ENCODE peak calls at places on chromosomes 16 and 17, in five cellular contexts. One of them, this sample, is unnamed.

GRCh38 chr17:15039366-15039765 is 225.8 kb downstream of the PMP22 start:
- DNase-seq in NB4: no peak
- DNase-seq in IMR-90: no peak
- DNase-seq in esophagus squamous epithelium: no peak
- DNase-seq in lower leg skin: no peak
- DNase-seq in this sample: no peak

GRCh38 chr16:2973605-2974318 is 4.6 kb downstream of the PAQR4 start:
- DNase-seq in NB4: no peak
- DNase-seq in IMR-90: no peak
- DNase-seq in esophagus squamous epithelium: no peak
- DNase-seq in lower leg skin: no peak
- DNase-seq in this sample: no peak

GRCh38 chr17:61007980-61008379 is 330.3 kb downstream of the BCAS3 start:
- DNase-seq in NB4: no peak
- DNase-seq in IMR-90: no peak
- DNase-seq in esophagus squamous epithelium: no peak
- DNase-seq in lower leg skin: no peak
- DNase-seq in this sample: no peak

GRCh38 chr17:59725691-59726090 is 18.2 kb downstream of the VMP1 start:
- DNase-seq in NB4: peak; percentile 77
- DNase-seq in IMR-90: no peak
- DNase-seq in esophagus squamous epithelium: no peak
- DNase-seq in lower leg skin: no peak
- DNase-seq in this sample: no peak

GRCh38 chr17:75909812-75910274 is 5.2 kb upstream of the MRPL38 start:
- DNase-seq in NB4: no peak
- DNase-seq in IMR-90: peak; percentile 13
- DNase-seq in esophagus squamous epithelium: no peak
- DNase-seq in lower leg skin: peak; percentile 62
- DNase-seq in this sample: no peak

GRCh38 chr16:27239906-27240655 is 28.5 kb downstream of the NSMCE1 start:
- DNase-seq in NB4: no peak
- DNase-seq in IMR-90: peak; percentile 44
- DNase-seq in esophagus squamous epithelium: no peak
- DNase-seq in lower leg skin: no peak
- DNase-seq in this sample: no peak

GRCh38 chr17:36978810-36979584 is 30.2 kb downstream of the AATF start:
- DNase-seq in NB4: no peak
- DNase-seq in IMR-90: no peak
- DNase-seq in esophagus squamous epithelium: no peak
- DNase-seq in lower leg skin: no peak
- DNase-seq in this sample: no peak

GRCh38 chr16:15427648-15428239 is 6.6 kb upstream of the BMERB1 start:
- DNase-seq in NB4: peak; percentile 58
- DNase-seq in IMR-90: peak; percentile 84
- DNase-seq in esophagus squamous epithelium: no peak
- DNase-seq in lower leg skin: peak; percentile 49
- DNase-seq in this sample: peak; percentile 40

GRCh38 chr16:10538583-10538982 is 41.8 kb downstream of the EMP2 start:
- DNase-seq in NB4: no peak
- DNase-seq in IMR-90: no peak
- DNase-seq in esophagus squamous epithelium: no peak
- DNase-seq in lower leg skin: no peak
- DNase-seq in this sample: no peak

GRCh38 chr16:15829460-15829859 is 27.4 kb downstream of the MYH11 start:
- DNase-seq in NB4: peak; percentile 28
- DNase-seq in IMR-90: peak; percentile 68
- DNase-seq in esophagus squamous epithelium: no peak
- DNase-seq in lower leg skin: peak; percentile 40
- DNase-seq in this sample: no peak

GRCh38 chr17:52170963-52171572 is 12.6 kb upstream of the CA10 start:
- DNase-seq in NB4: peak; percentile 20
- DNase-seq in IMR-90: no peak
- DNase-seq in esophagus squamous epithelium: no peak
- DNase-seq in lower leg skin: no peak
- DNase-seq in this sample: peak; percentile 42

GRCh38 chr16:5845046-5845445 is 747.5 kb upstream of the EEF2KMT start:
- DNase-seq in NB4: no peak
- DNase-seq in IMR-90: no peak
- DNase-seq in esophagus squamous epithelium: no peak
- DNase-seq in lower leg skin: no peak
- DNase-seq in this sample: no peak

GRCh38 chr16:31191697-31192428 is 10.7 kb downstream of the PYCARD start:
- DNase-seq in NB4: no peak
- DNase-seq in IMR-90: no peak
- DNase-seq in esophagus squamous epithelium: no peak
- DNase-seq in lower leg skin: no peak
- DNase-seq in this sample: no peak

GRCh38 chr16:87017388-87018012 is 299.7 kb downstream of the C16orf95 start:
- DNase-seq in NB4: peak; percentile 98
- DNase-seq in IMR-90: peak; percentile 88
- DNase-seq in esophagus squamous epithelium: no peak
- DNase-seq in lower leg skin: no peak
- DNase-seq in this sample: peak; percentile 94

GRCh38 chr17:2841606-2842005 is 45.4 kb downstream of the RAP1GAP2 start:
- DNase-seq in NB4: no peak
- DNase-seq in IMR-90: peak; percentile 67
- DNase-seq in esophagus squamous epithelium: no peak
- DNase-seq in lower leg skin: no peak
- DNase-seq in this sample: no peak

DNA sequence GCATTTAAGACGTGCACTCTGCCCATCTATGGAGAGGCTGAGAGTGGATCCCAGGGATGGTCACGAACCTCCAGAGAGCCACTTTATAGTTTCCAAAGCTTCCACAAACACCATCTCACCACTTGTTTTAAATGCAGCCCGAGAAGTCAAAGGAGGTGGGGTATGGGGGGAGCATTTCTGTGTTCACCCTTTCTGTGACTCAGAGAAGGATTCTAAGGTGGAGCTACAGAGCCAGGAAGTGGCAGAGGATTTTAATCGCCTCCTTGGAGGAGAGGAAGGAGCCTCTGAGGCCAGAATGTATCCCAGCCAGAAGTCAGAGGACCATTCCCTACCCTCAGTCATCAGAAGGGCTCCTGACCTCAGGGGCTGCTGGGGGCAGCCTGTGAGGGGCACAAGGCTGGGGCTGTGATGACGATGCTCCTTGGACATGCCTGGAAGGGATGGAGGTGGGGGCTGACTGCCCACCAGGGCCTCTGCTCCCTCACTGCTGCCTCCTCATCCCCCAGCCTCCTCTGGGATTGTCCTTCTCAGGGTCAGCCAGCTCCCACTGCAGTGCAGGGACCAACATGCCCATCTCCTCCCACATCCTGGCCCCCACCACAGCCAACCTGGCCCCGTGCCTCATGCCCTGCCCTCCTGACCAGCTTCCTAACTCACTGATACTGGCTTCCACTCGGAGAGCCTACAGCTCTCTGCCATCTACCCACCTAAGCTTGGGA is 2.8 kb downstream of the XYLT2 start:
- DNase-seq in NB4: no peak
- DNase-seq in IMR-90: peak; percentile 53
- DNase-seq in esophagus squamous epithelium: no peak
- DNase-seq in lower leg skin: no peak
- DNase-seq in this sample: peak; percentile 93
- TF ChIP-seq POLR2A in NB4: no peak
- TF ChIP-seq POLR2A in IMR-90: no peak
- TF ChIP-seq POLR2A in esophagus squamous epithelium: no peak
- TF ChIP-seq POLR2A in lower leg skin: no peak
- TF ChIP-seq POLR2A in this sample: no peak

GRCh38 chr17:50096092-50096491 is 941 bp downstream of the PDK2 start:
- DNase-seq in NB4: no peak
- DNase-seq in IMR-90: no peak
- DNase-seq in esophagus squamous epithelium: no peak
- DNase-seq in lower leg skin: no peak
- DNase-seq in this sample: no peak
- TF ChIP-seq POLR2A in NB4: no peak
- TF ChIP-seq POLR2A in IMR-90: no peak
- TF ChIP-seq POLR2A in esophagus squamous epithelium: no peak
- TF ChIP-seq POLR2A in lower leg skin: no peak
- TF ChIP-seq POLR2A in this sample: no peak

GRCh38 chr17:4934173-4934979 is 2.3 kb downstream of the GP1BA start:
- DNase-seq in NB4: peak; percentile 82
- DNase-seq in IMR-90: peak; percentile 38
- DNase-seq in esophagus squamous epithelium: no peak
- DNase-seq in lower leg skin: no peak
- DNase-seq in this sample: peak; percentile 75

GRCh38 chr17:4937553-4937952 is 2.3 kb downstream of the SLC25A11 start:
- DNase-seq in NB4: no peak
- DNase-seq in IMR-90: no peak
- DNase-seq in esophagus squamous epithelium: no peak
- DNase-seq in lower leg skin: no peak
- DNase-seq in this sample: no peak

GRCh38 chr17:4938069-4938491 is 1.8 kb downstream of the SLC25A11 start:
- DNase-seq in NB4: no peak
- DNase-seq in IMR-90: no peak
- DNase-seq in esophagus squamous epithelium: no peak
- DNase-seq in lower leg skin: no peak
- DNase-seq in this sample: no peak

GRCh38 chr17:4935650-4936049 is 3.6 kb downstream of the GP1BA start:
- DNase-seq in NB4: no peak
- DNase-seq in IMR-90: no peak
- DNase-seq in esophagus squamous epithelium: no peak
- DNase-seq in lower leg skin: no peak
- DNase-seq in this sample: no peak

DNA sequence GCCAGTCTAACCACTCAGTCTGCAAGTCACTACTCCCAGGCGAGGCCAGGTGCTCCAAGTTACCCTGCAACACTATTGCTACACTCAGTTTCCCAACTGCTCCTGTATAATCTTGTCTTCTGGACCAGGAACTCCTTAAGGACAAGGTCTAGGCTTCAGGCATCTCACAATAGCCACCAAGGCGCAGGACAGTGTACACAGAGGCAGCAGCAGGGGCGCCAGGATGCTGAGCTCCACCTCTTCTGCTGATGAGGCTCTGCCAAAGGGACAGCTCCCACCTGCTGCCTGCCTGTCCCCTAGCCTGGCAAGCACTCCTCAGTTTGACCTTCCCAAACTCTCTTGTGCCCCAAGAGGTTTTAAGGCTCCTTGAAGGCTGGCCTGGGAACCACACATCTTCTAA is 3.4 kb downstream of the SLC25A11 start:
- DNase-seq in NB4: no peak
- DNase-seq in IMR-90: no peak
- DNase-seq in esophagus squamous epithelium: no peak
- DNase-seq in lower leg skin: no peak
- DNase-seq in this sample: no peak
- TF ChIP-seq POLR2A in NB4: no peak
- TF ChIP-seq POLR2A in IMR-90: no peak
- TF ChIP-seq POLR2A in esophagus squamous epithelium: no peak
- TF ChIP-seq POLR2A in lower leg skin: no peak
- TF ChIP-seq POLR2A in this sample: no peak

DNA sequence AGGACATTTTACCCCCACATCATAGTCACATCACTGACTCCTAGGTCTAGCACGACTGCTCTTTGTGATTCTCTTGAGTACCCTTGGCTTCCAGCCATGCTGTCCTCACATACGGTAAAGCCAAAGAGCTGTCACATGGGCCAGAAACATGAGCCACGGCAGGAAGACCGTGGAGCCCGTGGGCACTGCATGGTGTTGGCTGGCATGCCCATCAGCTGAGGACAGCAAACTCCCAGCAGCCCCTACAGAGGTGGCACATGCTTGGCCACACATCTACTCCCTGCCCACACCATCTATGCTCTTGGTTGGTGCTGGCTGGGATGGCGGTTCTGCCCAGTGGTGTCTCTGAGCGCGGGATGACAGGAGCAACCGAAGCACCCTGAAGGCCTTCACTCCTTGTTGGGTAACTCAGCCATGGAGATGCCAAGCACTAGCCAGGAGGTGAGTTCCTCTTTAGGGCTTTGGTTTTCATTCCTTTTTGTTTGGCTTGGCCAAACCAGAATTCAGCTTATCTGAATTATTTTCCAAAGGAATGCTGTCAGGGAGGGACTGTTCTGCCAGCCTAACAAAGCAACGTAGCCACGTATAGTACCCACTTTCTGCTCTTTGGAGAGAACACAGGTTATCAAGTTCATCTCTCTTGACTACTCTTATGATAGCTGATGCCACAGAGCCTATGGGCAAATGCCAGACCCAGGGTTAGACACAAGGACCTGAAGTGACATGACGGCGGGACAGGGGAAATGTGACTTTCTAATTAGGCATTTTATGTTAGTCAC is 10.0 kb downstream of the TNFAIP1 start:
- DNase-seq in NB4: no peak
- DNase-seq in IMR-90: no peak
- DNase-seq in esophagus squamous epithelium: no peak
- DNase-seq in lower leg skin: no peak
- DNase-seq in this sample: no peak
- TF ChIP-seq POLR2A in NB4: no peak
- TF ChIP-seq POLR2A in IMR-90: no peak
- TF ChIP-seq POLR2A in esophagus squamous epithelium: no peak
- TF ChIP-seq POLR2A in lower leg skin: no peak
- TF ChIP-seq POLR2A in this sample: no peak

This sample was measured in H54.